ENCODE peak calls at places on chromosomes 5 and 9, in nine cellular contexts. F, K, U, Z, O, M, V, I and L are unnamed samples.

GRCh38 chr9:12785941-12786340 is 11.1 kb downstream of the LURAP1L start:
- DNase-seq in K (no peak), M (no peak), U (no peak), O (no peak), Z (no peak), V (no peak), I (no peak), F (no peak), L (no peak)

GRCh38 chr5:8720476-8720875 is 825.4 kb downstream of the SEMA5A start:
- DNase-seq in M (no peak), Z (no peak), I (no peak), F (no peak), K (no peak), V (no peak), U (no peak), O (no peak), L (no peak)

GRCh38 chr9:136508729-136509500 is 26.1 kb upstream of the SEC16A start:
- DNase-seq in F (no peak), V (no peak), I (no peak), K (no peak), M (no peak), U (no peak), O (no peak), Z (no peak), L (no peak)

GRCh38 chr5:98770158-98770910 is 3.1 kb upstream of the RGMB start:
- DNase-seq in K (no peak), V (peak), Z (no peak), O (peak), U (peak), M (no peak), I (peak), F (peak), L (no peak)

GRCh38 chr5:33650911-33651310 is 210.1 kb downstream of the TARS1 start:
- DNase-seq in M (no peak), K (no peak), Z (no peak), I (no peak), U (no peak), V (no peak), O (no peak), F (no peak), L (no peak)

GRCh38 chr5:61631438-61631941 is 299.4 kb downstream of the ZSWIM6 start:
- DNase-seq in M (no peak), K (no peak), V (no peak), O (no peak), I (no peak), Z (no peak), F (peak), U (no peak), L (no peak)

GRCh38 chr9:91949946-91950664 is at the start of gene ROR2:
- DNase-seq in Z (no peak), O (peak), F (peak), M (no peak), I (peak), K (peak), U (peak), V (peak), L (peak)

GRCh38 chr5:179771496-179771895 is 22.3 kb upstream of the LTC4S start:
- DNase-seq in M (no peak), V (no peak), O (no peak), U (no peak), F (no peak), Z (no peak), K (no peak), I (no peak), L (no peak)

GRCh38 chr5:90871356-90871755 is 312.8 kb downstream of the ADGRV1 start:
- DNase-seq in K (no peak), U (no peak), F (no peak), O (no peak), I (no peak), V (no peak), Z (no peak), M (no peak), L (no peak)

GRCh38 chr9:136681945-136682699 is 5.1 kb downstream of the AGPAT2 start:
- DNase-seq in V (peak), U (no peak), M (no peak), Z (no peak), I (no peak), O (peak), K (no peak), F (no peak), L (no peak)

GRCh38 chr5:142322747-142323479 is 1.9 kb downstream of the SPRY4 start:
- DNase-seq in Z (no peak), U (no peak), V (no peak), F (no peak), K (no peak), M (no peak), O (no peak), I (no peak), L (no peak)

GRCh38 chr5:34967540-34967939 is 38.2 kb downstream of the DNAJC21 start:
- DNase-seq in I (no peak), O (no peak), K (no peak), M (no peak), Z (no peak), F (no peak), U (no peak), V (no peak), L (no peak)

GRCh38 chr9:91727316-91727861 is 222.6 kb downstream of the ROR2 start:
- DNase-seq in I (peak), V (peak), Z (no peak), F (no peak), U (peak), K (no peak), M (no peak), O (peak), L (peak)

GRCh38 chr9:113600871-113601545 is 137.5 kb downstream of the RGS3 start:
- DNase-seq in I (no peak), M (no peak), V (no peak), F (no peak), K (no peak), U (no peak), Z (no peak), O (no peak), L (no peak)

GRCh38 chr5:5271606-5272321 is 131.6 kb downstream of the ADAMTS16 start:
- DNase-seq in O (no peak), V (no peak), M (no peak), U (no peak), Z (no peak), K (no peak), I (no peak), F (no peak), L (no peak)

GRCh38 chr9:83449166-83449565 is 89.0 kb downstream of the FRMD3 start:
- DNase-seq in O (no peak), Z (no peak), F (peak), M (no peak), U (no peak), V (no peak), I (no peak), K (no peak), L (no peak)

GRCh38 chr9:5186416-5187169 is 1.2 kb upstream of the INSL6 start:
- DNase-seq in O (peak), Z (peak), I (peak), V (peak), M (peak), U (peak), K (no peak), F (peak), L (peak)

GRCh38 chr5:10201223-10201868 is 48.3 kb downstream of the ATPSCKMT start:
- DNase-seq in M (no peak), Z (no peak), V (peak), K (no peak), I (no peak), U (no peak), O (peak), F (no peak), L (peak)

GRCh38 chr5:66554211-66554610 is 42.0 kb upstream of the MAST4 start:
- DNase-seq in O (no peak), K (no peak), U (peak), F (no peak), I (no peak), M (no peak), V (no peak), Z (no peak), L (no peak)

GRCh38 chr9:130297371-130297770 is 31.8 kb downstream of the HMCN2 start:
- DNase-seq in O (no peak), M (no peak), I (no peak), Z (no peak), F (no peak), V (no peak), U (no peak), K (no peak), L (no peak)

GRCh38 chr5:143653256-143653655 is 158.7 kb upstream of the HMHB1 start:
- DNase-seq in V (no peak), M (no peak), Z (no peak), I (no peak), F (no peak), K (no peak), O (no peak), U (no peak), L (no peak)

GRCh38 chr5:124162782-124163532 is 583.5 kb downstream of the ZNF608 start:
- DNase-seq in V (no peak), U (no peak), K (no peak), Z (no peak), F (peak), M (no peak), I (no peak), O (peak), L (no peak)

GRCh38 chr9:136532799-136533774 is 12.8 kb downstream of the NOTCH1 start:
- DNase-seq in I (peak), M (no peak), V (no peak), F (no peak), O (no peak), K (no peak), Z (no peak), U (peak), L (no peak)

GRCh38 chr9:106954562-106954961 is 91.6 kb downstream of the ZNF462 start:
- DNase-seq in U (no peak), V (no peak), O (no peak), K (no peak), M (no peak), Z (no peak), F (no peak), I (no peak), L (no peak)

GRCh38 chr9:111175350-111175749 is 137.1 kb upstream of the LPAR1 start:
- DNase-seq in V (no peak), I (no peak), K (no peak), O (no peak), M (no peak), U (no peak), Z (no peak), F (no peak), L (no peak)

GRCh38 chr9:69599232-69599971 is 72.8 kb downstream of the APBA1 start:
- DNase-seq in V (no peak), I (no peak), F (no peak), U (no peak), Z (no peak), O (no peak), M (no peak), K (no peak), L (no peak)

GRCh38 chr5:108258001-108258400 is 123.9 kb downstream of the FBXL17 start:
- DNase-seq in M (no peak), K (no peak), I (no peak), F (no peak), U (no peak), O (no peak), V (no peak), Z (no peak), L (no peak)

GRCh38 chr5:134902071-134902801 is 2.7 kb upstream of the PCBD2 start:
- DNase-seq in K (no peak), U (no peak), Z (no peak), V (no peak), F (no peak), M (no peak), O (no peak), I (no peak), L (no peak)

GRCh38 chr9:36056896-36057295 is 20.2 kb downstream of the RECK start:
- DNase-seq in Z (no peak), O (no peak), K (no peak), M (no peak), U (no peak), I (no peak), F (no peak), V (no peak), L (no peak)

GRCh38 chr5:55223988-55224240 is 3.2 kb downstream of the MCIDAS start:
- DNase-seq in F (no peak), I (no peak), M (no peak), Z (no peak), V (no peak), O (no peak), U (no peak), K (no peak), L (no peak)